ENCODE peak calls at places on chromosome 3, in ten cellular contexts. One of them, this sample, is unnamed.

GRCh38 chr3:124774305-124774673 is 44.0 kb downstream of the UMPS start:
- DNase-seq in thyroid gland: peak; percentile 70
- DNase-seq in choroid plexus epithelial cell: peak; percentile 57
- DNase-seq in MCF 10A: no peak
- DNase-seq in upper lobe of right lung: no peak
- DNase-seq in fibroblast of pulmonary artery: peak; percentile 82
- DNase-seq in A549: peak; percentile 58
- DNase-seq in AG09319: no peak
- DNase-seq in epithelial cell of proximal tubule: no peak
- DNase-seq in Calu3: no peak
- DNase-seq in this sample: no peak

GRCh38 chr3:109918740-109919139 is 581.4 kb upstream of the DPPA4 start:
- DNase-seq in thyroid gland: no peak
- DNase-seq in choroid plexus epithelial cell: no peak
- DNase-seq in MCF 10A: no peak
- DNase-seq in upper lobe of right lung: no peak
- DNase-seq in fibroblast of pulmonary artery: no peak
- DNase-seq in A549: no peak
- DNase-seq in AG09319: no peak
- DNase-seq in epithelial cell of proximal tubule: no peak
- DNase-seq in Calu3: no peak
- DNase-seq in this sample: no peak

GRCh38 chr3:61571516-61572336 is 10.4 kb downstream of the PTPRG start:
- DNase-seq in thyroid gland: no peak
- DNase-seq in choroid plexus epithelial cell: peak; percentile 63
- DNase-seq in MCF 10A: peak; percentile 93
- DNase-seq in upper lobe of right lung: no peak
- DNase-seq in fibroblast of pulmonary artery: peak; percentile 90
- DNase-seq in A549: no peak
- DNase-seq in AG09319: peak; percentile 62
- DNase-seq in epithelial cell of proximal tubule: no peak
- DNase-seq in Calu3: no peak
- DNase-seq in this sample: no peak

GRCh38 chr3:120705851-120706582 is 24.0 kb upstream of the HGD start:
- DNase-seq in thyroid gland: no peak
- DNase-seq in choroid plexus epithelial cell: no peak
- DNase-seq in MCF 10A: peak; percentile 0
- DNase-seq in upper lobe of right lung: no peak
- DNase-seq in fibroblast of pulmonary artery: no peak
- DNase-seq in A549: no peak
- DNase-seq in AG09319: no peak
- DNase-seq in epithelial cell of proximal tubule: no peak
- DNase-seq in Calu3: no peak
- DNase-seq in this sample: no peak

GRCh38 chr3:134799393-134799792 is 4.3 kb downstream of the EPHB1 start:
- DNase-seq in thyroid gland: peak; percentile 82
- DNase-seq in choroid plexus epithelial cell: no peak
- DNase-seq in MCF 10A: no peak
- DNase-seq in upper lobe of right lung: no peak
- DNase-seq in fibroblast of pulmonary artery: no peak
- DNase-seq in A549: no peak
- DNase-seq in AG09319: peak; percentile 52
- DNase-seq in epithelial cell of proximal tubule: no peak
- DNase-seq in Calu3: no peak
- DNase-seq in this sample: no peak

GRCh38 chr3:182597621-182598041 is 195.7 kb upstream of the ATP11B start:
- DNase-seq in thyroid gland: no peak
- DNase-seq in choroid plexus epithelial cell: peak; percentile 1
- DNase-seq in MCF 10A: peak; percentile 14
- DNase-seq in upper lobe of right lung: no peak
- DNase-seq in fibroblast of pulmonary artery: no peak
- DNase-seq in A549: no peak
- DNase-seq in AG09319: no peak
- DNase-seq in epithelial cell of proximal tubule: no peak
- DNase-seq in Calu3: peak; percentile 48
- DNase-seq in this sample: no peak

GRCh38 chr3:79175870-79176269 is 591.9 kb downstream of the ROBO1 start:
- DNase-seq in thyroid gland: no peak
- DNase-seq in choroid plexus epithelial cell: no peak
- DNase-seq in MCF 10A: no peak
- DNase-seq in upper lobe of right lung: no peak
- DNase-seq in fibroblast of pulmonary artery: no peak
- DNase-seq in A549: no peak
- DNase-seq in AG09319: no peak
- DNase-seq in epithelial cell of proximal tubule: no peak
- DNase-seq in Calu3: no peak
- DNase-seq in this sample: no peak

GRCh38 chr3:115397433-115397832 is 225.9 kb upstream of the GAP43 start:
- DNase-seq in thyroid gland: no peak
- DNase-seq in choroid plexus epithelial cell: peak; percentile 45
- DNase-seq in MCF 10A: peak; percentile 3
- DNase-seq in upper lobe of right lung: no peak
- DNase-seq in fibroblast of pulmonary artery: no peak
- DNase-seq in A549: no peak
- DNase-seq in AG09319: no peak
- DNase-seq in epithelial cell of proximal tubule: no peak
- DNase-seq in Calu3: no peak
- DNase-seq in this sample: no peak

GRCh38 chr3:191376742-191377141 is 46.4 kb upstream of the UTS2B start:
- DNase-seq in thyroid gland: no peak
- DNase-seq in choroid plexus epithelial cell: peak; percentile 83
- DNase-seq in MCF 10A: peak; percentile 62
- DNase-seq in upper lobe of right lung: no peak
- DNase-seq in fibroblast of pulmonary artery: peak; percentile 84
- DNase-seq in A549: no peak
- DNase-seq in AG09319: peak; percentile 38
- DNase-seq in epithelial cell of proximal tubule: peak; percentile 51
- DNase-seq in Calu3: no peak
- DNase-seq in this sample: no peak

GRCh38 chr3:99846472-99846871 is 28.8 kb downstream of the CMSS1 start:
- DNase-seq in thyroid gland: no peak
- DNase-seq in choroid plexus epithelial cell: peak; percentile 82
- DNase-seq in MCF 10A: peak; percentile 31
- DNase-seq in upper lobe of right lung: no peak
- DNase-seq in fibroblast of pulmonary artery: peak; percentile 89
- DNase-seq in A549: no peak
- DNase-seq in AG09319: no peak
- DNase-seq in epithelial cell of proximal tubule: no peak
- DNase-seq in Calu3: peak; percentile 24
- DNase-seq in this sample: no peak

GRCh38 chr3:43893721-43894120 is 203.0 kb downstream of the ABHD5 start:
- DNase-seq in thyroid gland: peak; percentile 39
- DNase-seq in choroid plexus epithelial cell: no peak
- DNase-seq in MCF 10A: no peak
- DNase-seq in upper lobe of right lung: no peak
- DNase-seq in fibroblast of pulmonary artery: no peak
- DNase-seq in A549: no peak
- DNase-seq in AG09319: no peak
- DNase-seq in epithelial cell of proximal tubule: no peak
- DNase-seq in Calu3: no peak
- DNase-seq in this sample: peak; percentile 25

GRCh38 chr3:159059395-159059794 is 257.5 kb downstream of the MFSD1 start:
- DNase-seq in thyroid gland: no peak
- DNase-seq in choroid plexus epithelial cell: no peak
- DNase-seq in MCF 10A: no peak
- DNase-seq in upper lobe of right lung: no peak
- DNase-seq in fibroblast of pulmonary artery: no peak
- DNase-seq in A549: no peak
- DNase-seq in AG09319: no peak
- DNase-seq in epithelial cell of proximal tubule: no peak
- DNase-seq in Calu3: no peak
- DNase-seq in this sample: no peak
- TF ChIP-seq CTCF in thyroid gland: no peak
- TF ChIP-seq CTCF in choroid plexus epithelial cell: no peak
- TF ChIP-seq CTCF in MCF 10A: no peak
- TF ChIP-seq CTCF in upper lobe of right lung: no peak
- TF ChIP-seq CTCF in fibroblast of pulmonary artery: no peak
- TF ChIP-seq CTCF in A549: no peak
- TF ChIP-seq CTCF in AG09319: no peak
- TF ChIP-seq CTCF in epithelial cell of proximal tubule: no peak
- TF ChIP-seq CTCF in Calu3: no peak
- TF ChIP-seq CTCF in this sample: no peak

DNA sequence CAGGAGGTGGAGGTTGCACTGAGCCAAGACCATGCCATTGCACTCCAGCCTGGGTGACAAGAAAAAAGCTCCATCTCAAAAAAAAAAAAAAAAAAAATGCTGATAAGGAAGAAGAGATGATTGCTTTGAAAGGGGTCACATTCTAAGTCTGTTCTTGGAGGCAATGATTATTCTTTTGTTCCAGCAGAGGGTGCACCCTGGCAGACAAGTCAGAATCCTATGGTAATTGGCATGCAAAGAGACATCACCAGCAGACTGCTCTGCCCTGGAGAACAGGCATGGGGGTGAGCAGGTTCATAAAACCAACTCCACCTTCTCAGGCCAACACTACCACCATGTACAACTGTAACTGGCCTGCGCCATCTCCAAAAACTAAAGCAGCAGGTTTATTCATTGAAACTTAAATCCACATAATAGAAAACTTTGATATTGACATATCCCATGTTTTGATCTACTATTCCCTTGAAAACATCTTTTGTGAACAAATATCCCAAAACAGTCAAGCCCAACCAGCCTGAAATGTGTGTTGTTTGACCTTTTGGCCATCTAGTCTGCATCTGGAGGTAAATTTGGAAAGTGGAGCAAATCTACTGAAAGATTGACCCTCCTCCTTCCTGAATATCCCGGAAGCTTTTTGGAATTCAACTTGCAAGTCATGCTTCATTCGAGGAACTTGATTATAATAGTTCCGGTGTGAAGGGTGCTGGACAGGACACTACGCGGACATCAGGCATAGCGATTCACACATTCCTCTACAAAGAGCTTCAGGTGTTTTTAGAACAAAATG is 100.3 kb downstream of the MECOM start:
- DNase-seq in thyroid gland: no peak
- DNase-seq in choroid plexus epithelial cell: no peak
- DNase-seq in MCF 10A: no peak
- DNase-seq in upper lobe of right lung: no peak
- DNase-seq in fibroblast of pulmonary artery: no peak
- DNase-seq in A549: no peak
- DNase-seq in AG09319: no peak
- DNase-seq in epithelial cell of proximal tubule: no peak
- DNase-seq in Calu3: peak; percentile 22
- DNase-seq in this sample: no peak
- TF ChIP-seq CTCF in thyroid gland: no peak
- TF ChIP-seq CTCF in choroid plexus epithelial cell: no peak
- TF ChIP-seq CTCF in MCF 10A: no peak
- TF ChIP-seq CTCF in upper lobe of right lung: peak; percentile 6
- TF ChIP-seq CTCF in fibroblast of pulmonary artery: peak; percentile 16
- TF ChIP-seq CTCF in A549: no peak
- TF ChIP-seq CTCF in AG09319: no peak
- TF ChIP-seq CTCF in epithelial cell of proximal tubule: peak; percentile 34
- TF ChIP-seq CTCF in Calu3: no peak
- TF ChIP-seq CTCF in this sample: no peak

DNA sequence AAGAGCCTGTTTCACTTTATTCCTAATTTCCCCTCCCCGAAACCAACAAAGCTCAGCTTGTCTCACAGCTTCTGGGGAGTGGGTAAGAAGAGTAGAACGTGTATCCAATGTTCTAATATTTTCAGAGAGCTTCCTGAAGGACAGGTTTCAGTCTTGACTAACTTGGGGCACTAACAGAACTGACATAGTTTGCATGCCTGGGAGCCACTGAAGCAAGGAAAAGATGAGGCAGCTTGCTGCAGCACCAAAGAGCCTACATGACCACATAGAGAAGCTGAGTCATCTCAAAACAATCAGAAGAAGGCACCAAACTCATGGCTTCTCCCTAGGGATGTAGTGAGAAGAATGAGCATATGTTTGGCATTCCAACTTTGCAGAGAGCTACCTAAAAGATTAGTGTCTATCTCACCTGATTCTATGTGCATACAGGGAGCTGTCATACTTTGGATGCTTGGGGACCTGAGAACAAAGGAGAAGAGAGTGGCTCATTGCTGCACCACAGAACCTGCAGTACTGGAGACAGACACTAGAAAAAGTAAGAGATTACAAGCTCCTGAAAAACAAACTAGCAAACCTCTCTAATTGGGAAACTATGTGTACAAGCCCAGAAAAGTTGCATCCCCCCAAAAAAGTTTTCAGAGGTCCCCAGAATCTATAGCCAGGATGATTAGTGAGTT is 86.9 kb downstream of the DCLK3 start:
- DNase-seq in thyroid gland: no peak
- DNase-seq in choroid plexus epithelial cell: peak; percentile 89
- DNase-seq in MCF 10A: peak; percentile 85
- DNase-seq in upper lobe of right lung: no peak
- DNase-seq in fibroblast of pulmonary artery: peak; percentile 75
- DNase-seq in A549: peak; percentile 16
- DNase-seq in AG09319: peak; percentile 54
- DNase-seq in epithelial cell of proximal tubule: peak; percentile 97
- DNase-seq in Calu3: peak; percentile 57
- DNase-seq in this sample: no peak
- TF ChIP-seq CTCF in thyroid gland: no peak
- TF ChIP-seq CTCF in choroid plexus epithelial cell: peak; percentile 17
- TF ChIP-seq CTCF in MCF 10A: peak; percentile 20
- TF ChIP-seq CTCF in upper lobe of right lung: no peak
- TF ChIP-seq CTCF in fibroblast of pulmonary artery: no peak
- TF ChIP-seq CTCF in A549: no peak
- TF ChIP-seq CTCF in AG09319: no peak
- TF ChIP-seq CTCF in epithelial cell of proximal tubule: peak; percentile 27
- TF ChIP-seq CTCF in Calu3: no peak
- TF ChIP-seq CTCF in this sample: no peak

GRCh38 chr3:48432411-48433371 is 2.8 kb upstream of the PLXNB1 start:
- DNase-seq in thyroid gland: no peak
- DNase-seq in choroid plexus epithelial cell: peak; percentile 23
- DNase-seq in MCF 10A: peak; percentile 90
- DNase-seq in upper lobe of right lung: no peak
- DNase-seq in fibroblast of pulmonary artery: no peak
- DNase-seq in A549: no peak
- DNase-seq in AG09319: no peak
- DNase-seq in epithelial cell of proximal tubule: no peak
- DNase-seq in Calu3: no peak
- DNase-seq in this sample: no peak
- TF ChIP-seq CTCF in thyroid gland: no peak
- TF ChIP-seq CTCF in choroid plexus epithelial cell: peak; percentile 33
- TF ChIP-seq CTCF in MCF 10A: peak; percentile 16
- TF ChIP-seq CTCF in upper lobe of right lung: no peak
- TF ChIP-seq CTCF in fibroblast of pulmonary artery: peak; percentile 10
- TF ChIP-seq CTCF in A549: peak; percentile 26
- TF ChIP-seq CTCF in AG09319: no peak
- TF ChIP-seq CTCF in epithelial cell of proximal tubule: peak; percentile 47
- TF ChIP-seq CTCF in Calu3: no peak
- TF ChIP-seq CTCF in this sample: peak; percentile 39

DNA sequence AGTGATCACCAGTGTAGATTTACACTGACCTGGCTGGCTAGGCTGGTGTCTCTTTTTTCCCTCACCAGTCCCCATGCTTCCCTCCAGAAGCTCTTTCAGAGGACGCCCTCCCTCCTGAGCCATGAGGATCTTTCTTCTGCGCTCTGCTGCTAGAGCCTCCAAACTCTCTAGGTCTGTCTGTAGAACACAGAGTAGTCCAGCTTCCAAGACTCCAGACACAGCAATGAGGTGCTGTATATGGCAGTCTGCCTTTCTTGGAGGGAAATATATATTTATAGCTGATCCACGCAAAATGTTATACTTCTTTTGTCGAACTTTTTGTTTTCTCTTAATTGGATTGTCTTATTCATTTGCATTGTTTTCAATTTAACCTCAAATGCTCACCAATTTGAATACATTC is 1121.8 kb downstream of the ROBO2 start:
- DNase-seq in thyroid gland: no peak
- DNase-seq in choroid plexus epithelial cell: no peak
- DNase-seq in MCF 10A: no peak
- DNase-seq in upper lobe of right lung: no peak
- DNase-seq in fibroblast of pulmonary artery: no peak
- DNase-seq in A549: no peak
- DNase-seq in AG09319: no peak
- DNase-seq in epithelial cell of proximal tubule: no peak
- DNase-seq in Calu3: no peak
- DNase-seq in this sample: no peak
- TF ChIP-seq CTCF in thyroid gland: no peak
- TF ChIP-seq CTCF in choroid plexus epithelial cell: no peak
- TF ChIP-seq CTCF in MCF 10A: no peak
- TF ChIP-seq CTCF in upper lobe of right lung: no peak
- TF ChIP-seq CTCF in fibroblast of pulmonary artery: no peak
- TF ChIP-seq CTCF in A549: no peak
- TF ChIP-seq CTCF in AG09319: no peak
- TF ChIP-seq CTCF in epithelial cell of proximal tubule: no peak
- TF ChIP-seq CTCF in Calu3: no peak
- TF ChIP-seq CTCF in this sample: no peak

This sample was measured in GM13977.